ENCODE peak calls at places on chromosomes 7 and 10, in five cellular contexts. E is HEK293T, A is dorsolateral prefrontal cortex, O is BJ, V is skeletal muscle cell. X is an unnamed sample.
A peak's percentile ranks its signal among the peaks of the same experiment; 100 is the strongest.

GRCh38 chr10:35336921-35337741 is 822 bp downstream of the CCNY start:
- DNase-seq in V (no peak), E (peak; percentile 36), O (no peak), A (no peak), X (peak; percentile 68)

GRCh38 chr10:80855348-80855971 is 317.8 kb downstream of the SH2D4B start:
- DNase-seq in O (no peak), A (no peak), E (peak; percentile 41), V (no peak), X (no peak)

GRCh38 chr10:97664282-97664850 is 22.7 kb downstream of the AVPI1 start:
- DNase-seq in V (no peak), A (no peak), E (no peak), O (no peak), X (no peak)

GRCh38 chr10:128095753-128096469 is 30.3 kb downstream of the MKI67 start:
- DNase-seq in E (no peak), V (no peak), A (no peak), O (no peak), X (no peak)

GRCh38 chr7:23373151-23374004 is 74.2 kb downstream of the MALSU1 start:
- DNase-seq in V (no peak), E (no peak), A (no peak), O (no peak), X (no peak)

GRCh38 chr7:143375298-143376034 is 5.7 kb upstream of the ZYX start:
- DNase-seq in O (no peak), E (no peak), A (no peak), V (no peak), X (peak; percentile 42)

GRCh38 chr7:130901209-130901783 is 167.3 kb upstream of the KLF14 start:
- DNase-seq in E (no peak), V (peak; percentile 97), O (peak; percentile 73), A (no peak), X (peak; percentile 98)

GRCh38 chr7:41879113-41879385 is 176.2 kb upstream of the INHBA start:
- DNase-seq in O (no peak), E (no peak), V (no peak), A (no peak), X (peak; percentile 70)

GRCh38 chr7:75652788-75653187 is 86.0 kb downstream of the HIP1 start:
- DNase-seq in O (no peak), V (no peak), A (no peak), E (no peak), X (no peak)

GRCh38 chr10:131947631-131948347 is 33.9 kb downstream of the BNIP3 start:
- DNase-seq in V (no peak), A (no peak), E (no peak), O (no peak), X (peak; percentile 63)

GRCh38 chr10:69960606-69961167 is 92.0 kb upstream of the MACROH2A2 start:
- DNase-seq in E (no peak), A (no peak), V (no peak), O (no peak), X (no peak)

GRCh38 chr7:131686833-131687232 is 130.4 kb upstream of the PODXL start:
- DNase-seq in E (no peak), V (no peak), O (no peak), A (no peak), X (no peak)

GRCh38 chr10:86265236-86265876 is 101.2 kb downstream of the GRID1 start:
- DNase-seq in O (no peak), E (no peak), A (no peak), V (no peak), X (no peak)

GRCh38 chr10:76086571-76087260 is 655.3 kb downstream of the LRMDA start:
- DNase-seq in A (no peak), V (peak; percentile 93), O (no peak), E (peak; percentile 76), X (peak; percentile 74)

GRCh38 chr7:76330673-76331072 is 28.1 kb downstream of the YWHAG start:
- DNase-seq in A (no peak), V (no peak), O (no peak), E (no peak), X (no peak)

GRCh38 chr10:29026065-29026797 is 262.6 kb upstream of the LYZL1 start:
- DNase-seq in E (no peak), A (no peak), V (no peak), O (no peak), X (no peak)

GRCh38 chr7:29463504-29464158 is 100.0 kb upstream of the PRR15 start:
- DNase-seq in E (no peak), V (no peak), O (no peak), A (no peak), X (no peak)

GRCh38 chr10:10584164-10584563 is 433.5 kb upstream of the CELF2 start:
- DNase-seq in V (no peak), O (no peak), E (no peak), A (no peak), X (no peak)

GRCh38 chr10:123742751-123743440 is 76.7 kb downstream of the GPR26 start:
- DNase-seq in E (no peak), O (no peak), V (no peak), A (no peak), X (no peak)

GRCh38 chr10:22368976-22369375 is 23.7 kb downstream of the SPAG6 start:
- DNase-seq in O (no peak), E (no peak), V (no peak), A (no peak), X (no peak)